ENCODE peak calls at places on chromosomes 13 and 19, in eight cellular contexts. I is A549, V is cardiac muscle cell, G is dorsolateral prefrontal cortex, F is pancreas, K is left lung, A is esophagus muscularis mucosa, H is psoas muscle. C is an unnamed sample.

GRCh38 chr19:16825312-16826168 is 3.7 kb upstream of the SIN3B start:
- DNase-seq in I (no peak), V (no peak), G (peak; percentile 40), F (peak; percentile 45), K (no peak), A (peak; percentile 93), H (peak; percentile 59), C (peak; percentile 51)

GRCh38 chr13:96417956-96418355 is 328.0 kb downstream of the HS6ST3 start:
- DNase-seq in I (no peak), V (no peak), G (no peak), F (no peak), K (no peak), A (no peak), H (no peak), C (no peak)

GRCh38 chr19:3576696-3577443 is 4.1 kb downstream of the HMG20B start:
- DNase-seq in I (no peak), V (peak; percentile 75), G (peak; percentile 40), F (no peak), K (peak; percentile 83), A (no peak), H (peak; percentile 66), C (no peak)

GRCh38 chr19:7784856-7785255 is 21.8 kb downstream of the CLEC4M start:
- DNase-seq in I (no peak), V (no peak), G (no peak), F (no peak), K (no peak), A (no peak), H (no peak), C (no peak)

GRCh38 chr13:107883561-107884175 is 331.7 kb downstream of the LIG4 start:
- DNase-seq in I (no peak), V (no peak), G (no peak), F (no peak), K (no peak), A (no peak), H (no peak), C (peak; percentile 48)

GRCh38 chr13:114044486-114044885 is 70.6 kb upstream of the C13orf46 start:
- DNase-seq in I (no peak), V (no peak), G (no peak), F (no peak), K (no peak), A (no peak), H (no peak), C (no peak)

GRCh38 chr13:107867701-107868661 is 347.4 kb downstream of the LIG4 start:
- DNase-seq in I (no peak), V (peak; percentile 70), G (peak; percentile 40), F (peak; percentile 40), K (peak; percentile 78), A (no peak), H (no peak), C (no peak)

GRCh38 chr19:38658462-38659306 is 11.2 kb downstream of the ACTN4 start:
- DNase-seq in I (peak; percentile 99), V (peak; percentile 61), G (no peak), F (peak; percentile 74), K (no peak), A (no peak), H (no peak), C (peak; percentile 98)

GRCh38 chr19:16022681-16023557 is 53.4 kb upstream of the TPM4 start:
- DNase-seq in I (no peak), V (no peak), G (no peak), F (no peak), K (no peak), A (no peak), H (no peak), C (no peak)

GRCh38 chr13:103275079-103275478 is 208.9 kb upstream of the SLC10A2 start:
- DNase-seq in I (no peak), V (no peak), G (no peak), F (no peak), K (no peak), A (no peak), H (no peak), C (no peak)

GRCh38 chr19:34926361-34926684 is 380 bp upstream of the ZNF30 start:
- DNase-seq in I (no peak), V (no peak), G (no peak), F (no peak), K (no peak), A (no peak), H (no peak), C (no peak)

GRCh38 chr19:41939861-41940442 is 11.7 kb upstream of the ERFL start:
- DNase-seq in I (peak; percentile 78), V (peak; percentile 14), G (no peak), F (no peak), K (peak; percentile 84), A (no peak), H (no peak), C (no peak)

GRCh38 chr19:4233282-4233853 is 4.0 kb downstream of the EBI3 start:
- DNase-seq in I (no peak), V (peak; percentile 30), G (peak; percentile 42), F (peak; percentile 35), K (peak; percentile 94), A (no peak), H (peak; percentile 52), C (no peak)

GRCh38 chr19:13841339-13842293 is 35.3 kb upstream of the NANOS3 start:
- DNase-seq in I (no peak), V (no peak), G (no peak), F (peak; percentile 55), K (peak; percentile 92), A (no peak), H (peak; percentile 76), C (no peak)

GRCh38 chr19:53772943-53773342 is 51.2 kb downstream of the NLRP12 start:
- DNase-seq in I (peak; percentile 38), V (peak; percentile 74), G (peak; percentile 31), F (peak; percentile 45), K (no peak), A (no peak), H (no peak), C (peak; percentile 6)

GRCh38 chr19:343941-344624 is 513 bp downstream of the MIER2 start:
- DNase-seq in I (peak; percentile 47), V (peak; percentile 53), G (no peak), F (peak; percentile 21), K (peak; percentile 77), A (no peak), H (peak; percentile 30), C (no peak)

GRCh38 chr19:47377208-47377701 is 28.1 kb downstream of the DHX34 start:
- DNase-seq in I (no peak), V (no peak), G (no peak), F (peak; percentile 47), K (no peak), A (no peak), H (peak; percentile 38), C (no peak)

GRCh38 chr19:17027428-17027816 is 812 bp upstream of the CPAMD8 start:
- DNase-seq in I (no peak), V (no peak), G (no peak), F (no peak), K (peak; percentile 23), A (no peak), H (no peak), C (no peak)

GRCh38 chr13:25085125-25085742 is 10.7 kb upstream of the PABPC3 start:
- DNase-seq in I (peak; percentile 25), V (peak; percentile 71), G (peak; percentile 72), F (no peak), K (no peak), A (peak; percentile 50), H (no peak), C (no peak)

GRCh38 chr19:24142771-24143170 is 55.8 kb downstream of the ZNF254 start:
- DNase-seq in I (no peak), V (no peak), G (no peak), F (no peak), K (no peak), A (no peak), H (no peak), C (no peak)

DNA sequence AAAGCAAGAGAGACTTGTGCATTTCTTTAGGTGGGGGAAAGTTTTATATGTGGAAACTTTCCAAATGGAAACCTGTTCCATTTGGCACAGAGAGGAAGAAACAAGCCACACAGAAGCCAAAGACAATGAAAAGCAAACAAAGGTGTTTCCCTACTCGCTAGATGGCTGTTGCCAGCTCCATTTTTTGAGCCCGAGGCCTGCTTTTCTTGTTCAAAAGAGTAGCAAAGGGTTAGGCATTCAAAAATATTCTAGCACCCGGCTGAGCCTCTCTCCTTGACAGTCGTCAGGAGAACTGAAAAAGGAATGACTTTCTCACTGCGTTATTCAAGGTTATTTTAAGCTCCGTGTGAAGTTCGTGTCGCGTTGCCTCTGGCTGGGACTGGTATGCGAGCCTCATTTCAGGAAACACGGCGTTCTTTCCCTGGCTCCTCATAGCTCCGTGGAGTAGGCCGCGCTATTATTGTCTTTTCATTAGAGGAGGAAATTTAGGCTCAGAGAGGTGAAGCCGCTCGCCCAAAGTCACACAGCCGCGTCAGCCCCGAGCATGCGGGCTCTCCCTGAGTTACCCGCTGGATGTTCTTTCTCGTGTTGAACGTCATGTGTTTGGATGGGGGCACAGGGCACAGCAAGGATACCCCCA is 7.6 kb downstream of the TRPM4 start:
- DNase-seq in I (no peak), V (peak; percentile 90), G (peak; percentile 35), F (peak; percentile 35), K (no peak), A (no peak), H (no peak), C (no peak)
- H3K4me3 ChIP-seq in I (no peak overlapping the region), V (no peak overlapping the region), G (peak overlapping the region; percentile 12), F (no peak overlapping the region), K (no peak overlapping the region), A (peak overlapping the region; percentile 18), H (peak overlapping the region; percentile 53), C (no peak overlapping the region)

GRCh38 chr19:5309438-5310204 is 31.0 kb downstream of the PTPRS start:
- DNase-seq in I (no peak), V (no peak), G (no peak), F (no peak), K (no peak), A (no peak), H (no peak), C (no peak)
- TF ChIP-seq CTCF in I (no peak), V (peak; percentile 11), G (no peak), F (no peak), K (no peak), A (no peak), H (no peak), C (peak; percentile 17)

GRCh38 chr13:48506092-48506701 is 26.7 kb downstream of the RCBTB2 start:
- DNase-seq in I (no peak), V (no peak), G (no peak), F (no peak), K (peak; percentile 65), A (no peak), H (no peak), C (no peak)
- H3K27ac ChIP-seq in I (no peak overlapping the region), V (no peak overlapping the region), G (peak overlapping the region; percentile 76), F (no peak overlapping the region), K (peak overlapping the region; percentile 87), A (peak overlapping the region; percentile 69), H (peak overlapping the region; percentile 72), C (no peak overlapping the region)

DNA sequence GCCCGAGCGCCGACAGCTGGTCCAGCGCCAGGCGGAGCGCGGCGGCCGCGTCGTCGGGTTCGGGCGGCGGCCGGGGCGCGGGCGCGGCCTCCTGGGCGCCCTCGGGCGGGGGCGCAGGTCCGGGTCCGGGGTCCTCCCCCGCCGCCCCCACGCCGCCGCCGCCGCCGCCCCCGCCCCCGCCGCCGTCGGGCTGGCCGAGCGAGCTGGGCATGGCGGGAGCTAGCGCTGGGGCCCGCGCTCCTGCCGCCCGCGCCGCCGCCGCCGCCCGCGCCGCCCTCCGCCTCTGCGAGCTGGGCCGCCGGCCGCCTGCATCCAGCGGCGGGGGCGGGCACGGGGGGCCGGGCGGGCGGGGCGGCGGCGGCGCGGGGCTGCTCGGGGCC is 287 bp downstream of the MEX3D start:
- DNase-seq in I (no peak), V (peak; percentile 51), G (no peak), F (no peak), K (no peak), A (no peak), H (no peak), C (no peak)
- H3K4me3 ChIP-seq in I (peak overlapping the region; percentile 76), V (no peak overlapping the region), G (no peak overlapping the region), F (no peak overlapping the region), K (no peak overlapping the region), A (peak overlapping the region; percentile 76), H (no peak overlapping the region), C (peak overlapping the region; percentile 79)